ENCODE peak calls at places on chromosome 19, in eight cellular contexts. R is GM23338, E is H1, P is upper lobe of left lung, J is SK-N-SH, F is prostate gland, X is breast epithelium, A is sigmoid colon. S is an unnamed sample.

GRCh38 chr19:41872775-41873647 is 4.1 kb upstream of the CD79A start:
- DNase-seq in J (peak), E (peak), A (peak), R (peak), P (peak), X (peak), F (peak), S (peak)

GRCh38 chr19:17259118-17259780 is 5.3 kb downstream of the USHBP1 start:
- DNase-seq in E (no peak), J (no peak), R (no peak), F (no peak), A (no peak), P (no peak), X (no peak), S (no peak)

GRCh38 chr19:42086770-42087550 is 11.0 kb downstream of the ZNF574 start:
- DNase-seq in X (no peak), E (no peak), A (no peak), P (no peak), J (no peak), F (no peak), R (no peak), S (no peak)

GRCh38 chr19:42115219-42115618 is 17.0 kb downstream of the POU2F2 start:
- DNase-seq in X (no peak), E (no peak), P (no peak), F (no peak), R (no peak), J (no peak), A (no peak), S (no peak)

GRCh38 chr19:45508931-45509691 is 1.8 kb downstream of the VASP start:
- DNase-seq in X (peak), J (peak), P (peak), F (peak), E (peak), R (peak), A (peak), S (peak)

GRCh38 chr19:15283141-15283885 is 49.0 kb downstream of the BRD4 start:
- DNase-seq in R (no peak), P (no peak), F (no peak), J (no peak), X (no peak), A (peak), E (no peak), S (no peak)

GRCh38 chr19:38329651-38330050 is 6.0 kb upstream of the CATSPERG start:
- DNase-seq in R (no peak), A (no peak), P (no peak), E (no peak), F (no peak), J (no peak), X (no peak), S (no peak)

GRCh38 chr19:16433986-16434385 is 37.8 kb downstream of the EPS15L1 start:
- DNase-seq in A (no peak), E (no peak), X (no peak), F (no peak), J (no peak), R (no peak), P (no peak), S (no peak)

GRCh38 chr19:15464394-15465385 is at the start of gene RASAL3:
- DNase-seq in F (no peak), A (no peak), X (no peak), E (no peak), P (peak), J (no peak), R (peak), S (no peak)

GRCh38 chr19:47628058-47628771 is 19.3 kb downstream of the BICRA start:
- DNase-seq in J (no peak), P (no peak), X (no peak), E (no peak), R (no peak), A (no peak), F (no peak), S (no peak)

GRCh38 chr19:56838930-56839664 is 1.4 kb downstream of the PEG3 start:
- DNase-seq in R (no peak), A (peak), P (peak), E (no peak), F (peak), J (peak), X (peak), S (peak)

GRCh38 chr19:37077615-37077928 is 661 bp upstream of the ZNF420 start:
- DNase-seq in A (no peak), J (no peak), E (no peak), R (no peak), X (no peak), F (no peak), P (no peak), S (no peak)

GRCh38 chr19:53394522-53394973 is 401 bp upstream of the ZNF765 start:
- DNase-seq in F (no peak), P (peak), J (peak), E (no peak), R (peak), X (peak), A (peak), S (peak)

GRCh38 chr19:15623711-15624318 is 8.8 kb downstream of the CYP4F8 start:
- DNase-seq in F (no peak), R (peak), P (no peak), X (no peak), A (no peak), E (no peak), J (no peak), S (no peak)

GRCh38 chr19:34579281-34580054 is 97.5 kb downstream of the SCGB2B2 start:
- DNase-seq in E (no peak), P (no peak), J (no peak), X (no peak), R (no peak), A (no peak), F (no peak), S (no peak)

GRCh38 chr19:29645911-29646310 is 19.4 kb upstream of the PLEKHF1 start:
- DNase-seq in E (no peak), P (no peak), J (no peak), X (peak), R (no peak), F (peak), A (no peak), S (peak)

GRCh38 chr19:17406039-17406886 is 833 bp upstream of the BST2 start:
- DNase-seq in F (no peak), R (no peak), X (no peak), A (no peak), E (no peak), J (peak), P (no peak), S (no peak)

GRCh38 chr19:44810555-44811447 is 1.9 kb downstream of the BCAM start:
- DNase-seq in R (no peak), E (no peak), A (no peak), F (no peak), J (no peak), X (no peak), P (peak), S (no peak)

GRCh38 chr19:23547156-23547555 is 139.9 kb downstream of the ZNF675 start:
- DNase-seq in E (no peak), X (no peak), R (no peak), F (no peak), J (no peak), P (no peak), A (no peak), S (no peak)

GRCh38 chr19:29618434-29618833 is 12.4 kb downstream of the POP4 start:
- DNase-seq in E (no peak), R (no peak), A (no peak), X (no peak), J (no peak), P (no peak), F (no peak), S (no peak)

GRCh38 chr19:46065486-46065885 is 24.7 kb upstream of the IGFL4 start:
- DNase-seq in F (no peak), X (peak), J (no peak), E (no peak), A (no peak), R (no peak), P (no peak), S (no peak)

GRCh38 chr19:35474104-35474503 is 16.2 kb downstream of the KRTDAP start:
- DNase-seq in P (no peak), J (no peak), R (no peak), E (no peak), F (no peak), X (no peak), A (no peak), S (no peak)

DNA sequence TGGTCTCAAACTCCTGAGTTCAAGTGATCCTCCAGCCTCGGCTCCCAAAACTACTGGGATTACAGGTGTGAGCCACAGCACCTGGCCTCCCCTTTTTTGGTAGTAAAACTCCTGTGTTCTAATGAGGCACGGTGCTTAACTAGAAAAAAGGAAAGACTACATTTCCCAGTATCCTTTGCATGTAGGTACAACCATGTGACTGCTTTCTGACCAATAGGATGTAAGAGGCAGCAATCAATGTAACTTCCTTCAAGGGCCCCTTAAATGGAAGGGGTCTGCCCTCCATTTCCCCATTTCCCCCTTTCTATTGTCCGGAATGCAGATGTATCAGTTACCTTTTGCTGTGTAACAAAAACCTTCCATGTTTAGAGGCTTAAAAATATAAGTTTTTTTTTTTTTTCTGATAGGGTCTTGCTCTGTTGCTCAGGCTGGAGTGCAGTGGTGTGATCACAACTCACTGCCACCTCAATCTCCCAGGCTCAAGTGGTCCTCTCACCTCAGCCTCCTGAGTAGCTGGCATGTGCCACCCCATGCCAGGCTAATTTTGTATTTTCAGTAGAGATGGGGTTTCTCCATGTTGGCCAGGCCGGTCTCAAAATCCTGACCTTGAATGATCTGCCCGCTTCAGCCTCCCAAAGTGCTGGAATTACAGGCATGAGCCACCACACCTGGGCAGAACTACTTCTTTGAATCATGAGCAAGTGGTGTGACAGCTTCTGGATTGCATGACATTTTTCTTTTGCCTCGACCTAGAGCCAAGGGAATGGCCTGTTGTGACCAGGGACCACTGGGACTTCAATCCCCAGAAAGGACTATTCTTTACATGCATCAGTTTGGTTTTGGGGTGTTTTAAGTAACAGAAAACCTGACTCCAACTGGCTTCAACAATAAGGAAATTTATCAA is 2.4 kb downstream of the GPR32 start:
- DNase-seq in E (no peak), F (no peak), A (no peak), P (no peak), X (no peak), J (peak), R (peak), S (no peak)
- TF ChIP-seq CTCF in E (no peak), F (no peak), A (no peak), P (no peak), X (no peak), J (no peak), R (no peak), S (no peak)

GRCh38 chr19:40249201-40249600 is 22.7 kb upstream of the CCNP start:
- DNase-seq in J (no peak), X (no peak), A (no peak), P (peak), R (no peak), E (no peak), F (peak), S (no peak)
- TF ChIP-seq POLR2AphosphoS5 in J (no peak), X (no peak), A (no peak), P (no peak), R (no peak), E (no peak), F (peak), S (no peak)

GRCh38 chr19:55284405-55285058 is 735 bp downstream of the BRSK1 start:
- DNase-seq in R (peak), F (no peak), P (no peak), E (peak), A (no peak), J (peak), X (no peak), S (no peak)
- H3K4me3 ChIP-seq in R (peak), F (peak), P (peak), E (peak), A (peak), J (peak), X (peak), S (peak)

GRCh38 chr19:32358311-32358710 is 12.9 kb downstream of the ZNF507 start:
- DNase-seq in E (no peak), F (no peak), J (no peak), P (no peak), A (no peak), R (no peak), X (no peak), S (no peak)

GRCh38 chr19:32359581-32359980 is 14.2 kb downstream of the ZNF507 start:
- DNase-seq in J (no peak), F (no peak), E (no peak), P (no peak), A (no peak), R (no peak), X (no peak), S (no peak)

GRCh38 chr19:32354345-32354744 is 8.9 kb downstream of the ZNF507 start:
- DNase-seq in R (no peak), X (no peak), E (no peak), A (no peak), P (no peak), J (no peak), F (no peak), S (no peak)

GRCh38 chr19:32355309-32355708 is 9.9 kb downstream of the ZNF507 start:
- DNase-seq in P (no peak), J (no peak), F (no peak), R (no peak), E (no peak), A (no peak), X (no peak), S (no peak)

DNA sequence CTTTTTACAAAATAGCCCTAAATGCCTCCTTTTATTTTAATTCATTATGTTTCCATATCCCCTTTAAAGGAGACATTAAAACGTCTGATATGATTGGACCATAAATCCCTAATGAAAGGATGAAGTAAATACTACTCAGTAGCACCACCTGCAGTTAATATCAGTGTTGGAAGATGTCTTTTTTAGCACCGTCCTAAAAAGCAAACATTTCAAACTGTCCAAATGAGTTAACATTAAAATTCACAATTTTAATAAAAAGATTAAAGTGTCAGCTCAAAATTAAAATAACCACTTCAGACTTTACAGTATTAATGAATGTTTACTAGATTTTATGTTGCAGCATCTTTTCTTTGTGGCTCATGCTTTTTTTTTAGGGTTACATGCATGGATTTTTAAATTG is 12.3 kb downstream of the ZNF507 start:
- DNase-seq in E (no peak), F (no peak), R (no peak), P (no peak), A (no peak), X (no peak), J (no peak), S (no peak)
- TF ChIP-seq CTCF in E (no peak), F (peak), R (no peak), P (no peak), A (peak), X (no peak), J (peak), S (no peak)

DNA sequence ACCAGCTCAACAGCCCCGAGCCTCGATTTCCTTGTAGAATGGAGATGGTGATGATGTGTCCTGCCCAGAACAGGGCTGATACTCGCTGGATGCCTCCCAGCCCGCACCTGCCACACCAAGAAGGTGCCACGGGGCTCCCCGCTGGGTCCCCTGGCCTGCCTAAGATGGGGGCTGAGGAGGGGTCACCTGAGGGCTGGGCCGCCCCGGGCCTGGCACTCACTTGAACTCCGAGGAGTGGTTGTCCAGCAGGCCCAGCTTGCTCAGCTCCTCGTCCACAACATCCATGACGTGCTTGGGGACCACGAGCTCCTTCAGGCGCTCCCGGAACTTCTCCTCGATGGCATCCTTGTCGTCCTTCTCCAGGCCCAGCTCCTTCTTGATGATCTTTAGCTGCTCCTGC is 14.4 kb downstream of the LONP1 start:
- DNase-seq in F (no peak), P (peak), E (no peak), X (no peak), A (no peak), J (peak), R (no peak), S (no peak)
- TF ChIP-seq POLR2AphosphoS5 in F (no peak), P (no peak), E (no peak), X (no peak), A (no peak), J (no peak), R (no peak), S (no peak)

GRCh38 chr19:2408247-2408646 is 19.1 kb downstream of the TIMM13 start:
- DNase-seq in F (no peak), A (no peak), E (no peak), P (no peak), J (no peak), X (no peak), R (no peak), S (no peak)

GRCh38 chr19:2412449-2412848 is 14.9 kb downstream of the TIMM13 start:
- DNase-seq in F (no peak), E (no peak), P (no peak), R (no peak), X (no peak), J (no peak), A (no peak), S (no peak)

GRCh38 chr19:2410023-2410422 is 17.4 kb downstream of the TIMM13 start:
- DNase-seq in F (no peak), X (no peak), A (no peak), P (no peak), E (no peak), R (no peak), J (no peak), S (no peak)

GRCh38 chr19:2411709-2412108 is 15.7 kb downstream of the TIMM13 start:
- DNase-seq in J (no peak), F (no peak), E (no peak), P (no peak), A (no peak), X (no peak), R (no peak), S (no peak)

GRCh38 chr19:2409352-2409912 is 18.0 kb downstream of the TIMM13 start:
- DNase-seq in P (no peak), R (no peak), E (no peak), A (no peak), X (no peak), F (no peak), J (no peak), S (no peak)
- H3K4me3 ChIP-seq in P (no peak), R (no peak), E (no peak), A (no peak), X (no peak), F (no peak), J (no peak), S (no peak)

DNA sequence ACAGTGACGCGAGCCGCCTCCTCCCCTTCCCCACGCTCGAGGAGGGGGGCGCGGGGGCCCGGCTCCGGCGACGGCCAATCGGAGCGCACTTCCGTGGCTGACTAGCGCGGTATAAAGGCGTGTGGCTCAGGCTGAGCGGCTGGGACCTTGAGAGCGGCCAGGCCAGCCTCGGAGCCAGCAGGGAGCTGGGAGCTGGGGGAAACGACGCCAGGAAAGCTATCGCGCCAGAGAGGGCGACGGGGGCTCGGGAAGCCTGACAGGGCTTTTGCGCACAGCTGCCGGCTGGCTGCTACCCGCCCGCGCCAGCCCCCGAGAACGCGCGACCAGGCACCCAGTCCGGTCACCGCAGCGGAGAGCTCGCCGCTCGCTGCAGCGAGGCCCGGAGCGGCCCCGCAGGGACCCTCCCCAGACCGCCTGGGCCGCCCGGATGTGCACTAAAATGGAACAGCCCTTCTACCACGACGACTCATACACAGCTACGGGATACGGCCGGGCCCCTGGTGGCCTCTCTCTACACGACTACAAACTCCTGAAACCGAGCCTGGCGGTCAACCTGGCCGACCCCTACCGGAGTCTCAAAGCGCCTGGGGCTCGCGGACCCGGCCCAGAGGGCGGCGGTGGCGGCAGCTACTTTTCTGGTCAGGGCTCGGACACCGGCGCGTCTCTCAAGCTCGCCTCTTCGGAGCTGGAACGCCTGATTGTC is at the start of gene JUNB:
- DNase-seq in J (peak), P (peak), A (peak), E (peak), F (peak), R (peak), X (peak), S (peak)
- TF ChIP-seq CTCF in J (no peak), P (peak), A (no peak), E (no peak), F (peak), R (no peak), X (no peak), S (no peak)

GRCh38 chr19:1251503-1252220 is 3.3 kb downstream of the MIDN start:
- DNase-seq in A (peak), J (peak), P (peak), R (no peak), X (no peak), F (peak), E (no peak), S (no peak)

GRCh38 chr19:1254081-1254527 is 5.7 kb downstream of the MIDN start:
- DNase-seq in A (peak), X (no peak), P (peak), R (no peak), J (no peak), F (peak), E (no peak), S (no peak)

GRCh38 chr19:1252221-1252817 is 3.9 kb downstream of the MIDN start:
- DNase-seq in F (peak), X (peak), J (peak), P (peak), A (peak), R (no peak), E (no peak), S (peak)

GRCh38 chr19:1253514-1254080 is 5.2 kb downstream of the MIDN start:
- DNase-seq in A (no peak), X (no peak), J (no peak), P (peak), E (no peak), R (no peak), F (peak), S (no peak)

GRCh38 chr19:1252818-1253513 is 4.6 kb downstream of the MIDN start:
- DNase-seq in A (peak), X (peak), R (no peak), J (peak), F (peak), P (peak), E (no peak), S (peak)
- TF ChIP-seq POLR2AphosphoS5 in A (peak), X (peak), R (no peak), J (no peak), F (peak), P (peak), E (no peak), S (peak)

S was measured in stomach.